ENCODE peak calls at places on chromosomes 16 and 17, in six cellular contexts. One of them, this sample, is unnamed.

GRCh38 chr17:28193241-28193640 is 125.8 kb upstream of the TMEM97 start:
- DNase-seq in activated CD8-positive, alpha-beta memory T cell treated with anti-CD3 and anti-CD28 coated beads, Interleukin-2, amount 50 U/mL, for 48 hours: no peak
- DNase-seq in stomach: no peak
- DNase-seq in AG04449: no peak
- DNase-seq in activated T-cell treated with anti-CD3 and anti-CD28 coated beads for 1 hour: no peak
- DNase-seq in AML-193: no peak
- DNase-seq in this sample: peak; percentile 27

GRCh38 chr17:8375738-8376259 is 705 bp downstream of the KRABD2 start:
- DNase-seq in activated CD8-positive, alpha-beta memory T cell treated with anti-CD3 and anti-CD28 coated beads, Interleukin-2, amount 50 U/mL, for 48 hours: no peak
- DNase-seq in stomach: no peak
- DNase-seq in AG04449: no peak
- DNase-seq in activated T-cell treated with anti-CD3 and anti-CD28 coated beads for 1 hour: no peak
- DNase-seq in AML-193: no peak
- DNase-seq in this sample: peak; percentile 40

GRCh38 chr17:5468075-5468473 is 708 bp downstream of the DHX33 start:
- DNase-seq in activated CD8-positive, alpha-beta memory T cell treated with anti-CD3 and anti-CD28 coated beads, Interleukin-2, amount 50 U/mL, for 48 hours: no peak
- DNase-seq in stomach: no peak
- DNase-seq in AG04449: no peak
- DNase-seq in activated T-cell treated with anti-CD3 and anti-CD28 coated beads for 1 hour: no peak
- DNase-seq in AML-193: no peak
- DNase-seq in this sample: no peak

GRCh38 chr17:28347261-28347891 is 10.0 kb downstream of the POLDIP2 start:
- DNase-seq in activated CD8-positive, alpha-beta memory T cell treated with anti-CD3 and anti-CD28 coated beads, Interleukin-2, amount 50 U/mL, for 48 hours: no peak
- DNase-seq in stomach: peak; percentile 50
- DNase-seq in AG04449: peak; percentile 78
- DNase-seq in activated T-cell treated with anti-CD3 and anti-CD28 coated beads for 1 hour: no peak
- DNase-seq in AML-193: no peak
- DNase-seq in this sample: no peak

GRCh38 chr16:71460246-71460645 is 1.8 kb downstream of the ZNF23 start:
- DNase-seq in activated CD8-positive, alpha-beta memory T cell treated with anti-CD3 and anti-CD28 coated beads, Interleukin-2, amount 50 U/mL, for 48 hours: no peak
- DNase-seq in stomach: no peak
- DNase-seq in AG04449: peak; percentile 73
- DNase-seq in activated T-cell treated with anti-CD3 and anti-CD28 coated beads for 1 hour: no peak
- DNase-seq in AML-193: no peak
- DNase-seq in this sample: no peak

GRCh38 chr16:11759163-11759834 is 16.6 kb upstream of the TXNDC11 start:
- DNase-seq in activated CD8-positive, alpha-beta memory T cell treated with anti-CD3 and anti-CD28 coated beads, Interleukin-2, amount 50 U/mL, for 48 hours: no peak
- DNase-seq in stomach: peak; percentile 90
- DNase-seq in AG04449: no peak
- DNase-seq in activated T-cell treated with anti-CD3 and anti-CD28 coated beads for 1 hour: no peak
- DNase-seq in AML-193: no peak
- DNase-seq in this sample: peak; percentile 78

GRCh38 chr16:30649725-30650368 is 913 bp upstream of the PRR14 start:
- DNase-seq in activated CD8-positive, alpha-beta memory T cell treated with anti-CD3 and anti-CD28 coated beads, Interleukin-2, amount 50 U/mL, for 48 hours: peak; percentile 79
- DNase-seq in stomach: no peak
- DNase-seq in AG04449: no peak
- DNase-seq in activated T-cell treated with anti-CD3 and anti-CD28 coated beads for 1 hour: peak; percentile 16
- DNase-seq in AML-193: no peak
- DNase-seq in this sample: no peak

GRCh38 chr17:55285340-55286301 is 20.9 kb downstream of the HLF start:
- DNase-seq in activated CD8-positive, alpha-beta memory T cell treated with anti-CD3 and anti-CD28 coated beads, Interleukin-2, amount 50 U/mL, for 48 hours: no peak
- DNase-seq in stomach: peak; percentile 90
- DNase-seq in AG04449: no peak
- DNase-seq in activated T-cell treated with anti-CD3 and anti-CD28 coated beads for 1 hour: no peak
- DNase-seq in AML-193: no peak
- DNase-seq in this sample: peak; percentile 76

GRCh38 chr16:31063843-31064611 is 10.0 kb downstream of the ZNF668 start:
- DNase-seq in activated CD8-positive, alpha-beta memory T cell treated with anti-CD3 and anti-CD28 coated beads, Interleukin-2, amount 50 U/mL, for 48 hours: no peak
- DNase-seq in stomach: no peak
- DNase-seq in AG04449: no peak
- DNase-seq in activated T-cell treated with anti-CD3 and anti-CD28 coated beads for 1 hour: no peak
- DNase-seq in AML-193: no peak
- DNase-seq in this sample: no peak

GRCh38 chr16:4988647-4989046 is 30.5 kb downstream of the SEC14L5 start:
- DNase-seq in activated CD8-positive, alpha-beta memory T cell treated with anti-CD3 and anti-CD28 coated beads, Interleukin-2, amount 50 U/mL, for 48 hours: no peak
- DNase-seq in stomach: no peak
- DNase-seq in AG04449: no peak
- DNase-seq in activated T-cell treated with anti-CD3 and anti-CD28 coated beads for 1 hour: no peak
- DNase-seq in AML-193: no peak
- DNase-seq in this sample: no peak

GRCh38 chr17:39666601-39667261 is 1.5 kb upstream of the PNMT start:
- DNase-seq in activated CD8-positive, alpha-beta memory T cell treated with anti-CD3 and anti-CD28 coated beads, Interleukin-2, amount 50 U/mL, for 48 hours: no peak
- DNase-seq in stomach: no peak
- DNase-seq in AG04449: no peak
- DNase-seq in activated T-cell treated with anti-CD3 and anti-CD28 coated beads for 1 hour: no peak
- DNase-seq in AML-193: no peak
- DNase-seq in this sample: no peak

GRCh38 chr17:78671607-78672404 is 94.6 kb upstream of the DNAH17 start:
- DNase-seq in activated CD8-positive, alpha-beta memory T cell treated with anti-CD3 and anti-CD28 coated beads, Interleukin-2, amount 50 U/mL, for 48 hours: no peak
- DNase-seq in stomach: no peak
- DNase-seq in AG04449: no peak
- DNase-seq in activated T-cell treated with anti-CD3 and anti-CD28 coated beads for 1 hour: no peak
- DNase-seq in AML-193: no peak
- DNase-seq in this sample: no peak

GRCh38 chr16:67844441-67844840 is 2.3 kb upstream of the NUTF2 start:
- DNase-seq in activated CD8-positive, alpha-beta memory T cell treated with anti-CD3 and anti-CD28 coated beads, Interleukin-2, amount 50 U/mL, for 48 hours: no peak
- DNase-seq in stomach: no peak
- DNase-seq in AG04449: no peak
- DNase-seq in activated T-cell treated with anti-CD3 and anti-CD28 coated beads for 1 hour: no peak
- DNase-seq in AML-193: no peak
- DNase-seq in this sample: no peak

GRCh38 chr17:82021728-82022309 is 859 bp downstream of the CENPX start:
- DNase-seq in activated CD8-positive, alpha-beta memory T cell treated with anti-CD3 and anti-CD28 coated beads, Interleukin-2, amount 50 U/mL, for 48 hours: no peak
- DNase-seq in stomach: no peak
- DNase-seq in AG04449: no peak
- DNase-seq in activated T-cell treated with anti-CD3 and anti-CD28 coated beads for 1 hour: no peak
- DNase-seq in AML-193: no peak
- DNase-seq in this sample: peak; percentile 66

GRCh38 chr17:42185497-42185860 is 227 bp upstream of the HCRT start:
- DNase-seq in activated CD8-positive, alpha-beta memory T cell treated with anti-CD3 and anti-CD28 coated beads, Interleukin-2, amount 50 U/mL, for 48 hours: no peak
- DNase-seq in stomach: no peak
- DNase-seq in AG04449: no peak
- DNase-seq in activated T-cell treated with anti-CD3 and anti-CD28 coated beads for 1 hour: no peak
- DNase-seq in AML-193: no peak
- DNase-seq in this sample: no peak

GRCh38 chr17:71933306-71933705 is 187.5 kb upstream of the SOX9 start:
- DNase-seq in activated CD8-positive, alpha-beta memory T cell treated with anti-CD3 and anti-CD28 coated beads, Interleukin-2, amount 50 U/mL, for 48 hours: no peak
- DNase-seq in stomach: no peak
- DNase-seq in AG04449: no peak
- DNase-seq in activated T-cell treated with anti-CD3 and anti-CD28 coated beads for 1 hour: no peak
- DNase-seq in AML-193: no peak
- DNase-seq in this sample: no peak

GRCh38 chr16:49703494-49703893 is 152.4 kb downstream of the ZNF423 start:
- DNase-seq in activated CD8-positive, alpha-beta memory T cell treated with anti-CD3 and anti-CD28 coated beads, Interleukin-2, amount 50 U/mL, for 48 hours: no peak
- DNase-seq in stomach: no peak
- DNase-seq in AG04449: no peak
- DNase-seq in activated T-cell treated with anti-CD3 and anti-CD28 coated beads for 1 hour: no peak
- DNase-seq in AML-193: no peak
- DNase-seq in this sample: no peak

GRCh38 chr16:12508054-12508453 is 295.6 kb downstream of the CPPED1 start:
- DNase-seq in activated CD8-positive, alpha-beta memory T cell treated with anti-CD3 and anti-CD28 coated beads, Interleukin-2, amount 50 U/mL, for 48 hours: no peak
- DNase-seq in stomach: no peak
- DNase-seq in AG04449: no peak
- DNase-seq in activated T-cell treated with anti-CD3 and anti-CD28 coated beads for 1 hour: no peak
- DNase-seq in AML-193: no peak
- DNase-seq in this sample: no peak

GRCh38 chr16:80273635-80274538 is 266.9 kb upstream of the DYNLRB2 start:
- DNase-seq in activated CD8-positive, alpha-beta memory T cell treated with anti-CD3 and anti-CD28 coated beads, Interleukin-2, amount 50 U/mL, for 48 hours: no peak
- DNase-seq in stomach: no peak
- DNase-seq in AG04449: peak; percentile 40
- DNase-seq in activated T-cell treated with anti-CD3 and anti-CD28 coated beads for 1 hour: no peak
- DNase-seq in AML-193: no peak
- DNase-seq in this sample: no peak

GRCh38 chr17:29867643-29868181 is 62.3 kb downstream of the SSH2 start:
- DNase-seq in activated CD8-positive, alpha-beta memory T cell treated with anti-CD3 and anti-CD28 coated beads, Interleukin-2, amount 50 U/mL, for 48 hours: no peak
- DNase-seq in stomach: no peak
- DNase-seq in AG04449: no peak
- DNase-seq in activated T-cell treated with anti-CD3 and anti-CD28 coated beads for 1 hour: no peak
- DNase-seq in AML-193: no peak
- DNase-seq in this sample: no peak

GRCh38 chr17:79607941-79608728 is 2.7 kb downstream of the RBFOX3 start:
- DNase-seq in activated CD8-positive, alpha-beta memory T cell treated with anti-CD3 and anti-CD28 coated beads, Interleukin-2, amount 50 U/mL, for 48 hours: no peak
- DNase-seq in stomach: no peak
- DNase-seq in AG04449: no peak
- DNase-seq in activated T-cell treated with anti-CD3 and anti-CD28 coated beads for 1 hour: no peak
- DNase-seq in AML-193: no peak
- DNase-seq in this sample: no peak

GRCh38 chr16:86969716-86970115 is 347.5 kb downstream of the C16orf95 start:
- DNase-seq in activated CD8-positive, alpha-beta memory T cell treated with anti-CD3 and anti-CD28 coated beads, Interleukin-2, amount 50 U/mL, for 48 hours: no peak
- DNase-seq in stomach: no peak
- DNase-seq in AG04449: no peak
- DNase-seq in activated T-cell treated with anti-CD3 and anti-CD28 coated beads for 1 hour: no peak
- DNase-seq in AML-193: no peak
- DNase-seq in this sample: no peak

GRCh38 chr17:11144358-11145233 is 96.4 kb upstream of the SHISA6 start:
- DNase-seq in activated CD8-positive, alpha-beta memory T cell treated with anti-CD3 and anti-CD28 coated beads, Interleukin-2, amount 50 U/mL, for 48 hours: no peak
- DNase-seq in stomach: peak; percentile 68
- DNase-seq in AG04449: no peak
- DNase-seq in activated T-cell treated with anti-CD3 and anti-CD28 coated beads for 1 hour: no peak
- DNase-seq in AML-193: peak; percentile 0
- DNase-seq in this sample: peak; percentile 63

GRCh38 chr16:89199241-89200123 is 855 bp downstream of the SLC22A31 start:
- DNase-seq in activated CD8-positive, alpha-beta memory T cell treated with anti-CD3 and anti-CD28 coated beads, Interleukin-2, amount 50 U/mL, for 48 hours: no peak
- DNase-seq in stomach: no peak
- DNase-seq in AG04449: no peak
- DNase-seq in activated T-cell treated with anti-CD3 and anti-CD28 coated beads for 1 hour: no peak
- DNase-seq in AML-193: no peak
- DNase-seq in this sample: no peak

GRCh38 chr17:206941-207560 is 25.6 kb upstream of the DOC2B start:
- DNase-seq in activated CD8-positive, alpha-beta memory T cell treated with anti-CD3 and anti-CD28 coated beads, Interleukin-2, amount 50 U/mL, for 48 hours: no peak
- DNase-seq in stomach: no peak
- DNase-seq in AG04449: no peak
- DNase-seq in activated T-cell treated with anti-CD3 and anti-CD28 coated beads for 1 hour: no peak
- DNase-seq in AML-193: no peak
- DNase-seq in this sample: no peak

GRCh38 chr16:79776243-79776884 is 175.8 kb upstream of the MAF start:
- DNase-seq in activated CD8-positive, alpha-beta memory T cell treated with anti-CD3 and anti-CD28 coated beads, Interleukin-2, amount 50 U/mL, for 48 hours: no peak
- DNase-seq in stomach: no peak
- DNase-seq in AG04449: no peak
- DNase-seq in activated T-cell treated with anti-CD3 and anti-CD28 coated beads for 1 hour: no peak
- DNase-seq in AML-193: no peak
- DNase-seq in this sample: peak; percentile 40

GRCh38 chr16:82845076-82845475 is 218.3 kb downstream of the CDH13 start:
- DNase-seq in activated CD8-positive, alpha-beta memory T cell treated with anti-CD3 and anti-CD28 coated beads, Interleukin-2, amount 50 U/mL, for 48 hours: no peak
- DNase-seq in stomach: no peak
- DNase-seq in AG04449: no peak
- DNase-seq in activated T-cell treated with anti-CD3 and anti-CD28 coated beads for 1 hour: no peak
- DNase-seq in AML-193: no peak
- DNase-seq in this sample: no peak

GRCh38 chr17:47871048-47871447 is 20.1 kb upstream of the SP6 start:
- DNase-seq in activated CD8-positive, alpha-beta memory T cell treated with anti-CD3 and anti-CD28 coated beads, Interleukin-2, amount 50 U/mL, for 48 hours: no peak
- DNase-seq in stomach: no peak
- DNase-seq in AG04449: no peak
- DNase-seq in activated T-cell treated with anti-CD3 and anti-CD28 coated beads for 1 hour: no peak
- DNase-seq in AML-193: no peak
- DNase-seq in this sample: no peak